ENCODE peak calls at places on chromosomes 16 and 17, in four cellular contexts. One of them, this sample, is unnamed.

GRCh38 chr17:42133461-42134041 is 10.9 kb downstream of the HSPB9 start:
- DNase-seq in A549: no peak
- DNase-seq in HepG2: no peak
- DNase-seq in K562: no peak
- DNase-seq in this sample: no peak

GRCh38 chr16:50458694-50459271 is 89.4 kb upstream of the NKD1 start:
- DNase-seq in A549: no peak
- DNase-seq in HepG2: no peak
- DNase-seq in K562: no peak
- DNase-seq in this sample: no peak

GRCh38 chr17:81092518-81093095 is 57.7 kb downstream of the BAIAP2 start:
- DNase-seq in A549: no peak
- DNase-seq in HepG2: no peak
- DNase-seq in K562: peak; percentile 50
- DNase-seq in this sample: no peak

GRCh38 chr17:43995150-43995471 is 9.3 kb upstream of the NAGS start:
- DNase-seq in A549: no peak
- DNase-seq in HepG2: no peak
- DNase-seq in K562: no peak
- DNase-seq in this sample: no peak

GRCh38 chr17:74776044-74776962 is at the start of gene NAT9:
- DNase-seq in A549: peak; percentile 99
- DNase-seq in HepG2: peak; percentile 94
- DNase-seq in K562: peak; percentile 100
- DNase-seq in this sample: peak; percentile 98

GRCh38 chr16:50699345-50700159 is 6.1 kb downstream of the NOD2 start:
- DNase-seq in A549: no peak
- DNase-seq in HepG2: peak; percentile 18
- DNase-seq in K562: no peak
- DNase-seq in this sample: no peak

GRCh38 chr16:74297296-74297665 is 667 bp downstream of the PSMD7 start:
- DNase-seq in A549: peak; percentile 61
- DNase-seq in HepG2: peak; percentile 24
- DNase-seq in K562: peak; percentile 63
- DNase-seq in this sample: peak; percentile 36

GRCh38 chr16:17215306-17215705 is 255.5 kb downstream of the XYLT1 start:
- DNase-seq in A549: no peak
- DNase-seq in HepG2: no peak
- DNase-seq in K562: no peak
- DNase-seq in this sample: no peak

GRCh38 chr17:28897769-28898259 is 281 bp upstream of the FLOT2 start:
- DNase-seq in A549: no peak
- DNase-seq in HepG2: no peak
- DNase-seq in K562: no peak
- DNase-seq in this sample: peak; percentile 37

GRCh38 chr17:234163-235047 is 53.0 kb upstream of the DOC2B start:
- DNase-seq in A549: no peak
- DNase-seq in HepG2: no peak
- DNase-seq in K562: no peak
- DNase-seq in this sample: peak; percentile 46

GRCh38 chr17:38663125-38663751 is 11.5 kb downstream of the EPOP start:
- DNase-seq in A549: peak; percentile 94
- DNase-seq in HepG2: peak; percentile 90
- DNase-seq in K562: peak; percentile 74
- DNase-seq in this sample: peak; percentile 55

GRCh38 chr17:65774787-65775186 is 213.3 kb upstream of the AXIN2 start:
- DNase-seq in A549: no peak
- DNase-seq in HepG2: no peak
- DNase-seq in K562: no peak
- DNase-seq in this sample: peak; percentile 72

GRCh38 chr17:43713494-43714162 is 45.0 kb downstream of the SOST start:
- DNase-seq in A549: peak; percentile 76
- DNase-seq in HepG2: no peak
- DNase-seq in K562: no peak
- DNase-seq in this sample: peak; percentile 21

GRCh38 chr16:56943761-56944375 is 11.9 kb downstream of the HERPUD1 start:
- DNase-seq in A549: no peak
- DNase-seq in HepG2: no peak
- DNase-seq in K562: no peak
- DNase-seq in this sample: no peak

GRCh38 chr16:19521471-19522368 is at the start of gene GDE1:
- DNase-seq in A549: peak; percentile 94
- DNase-seq in HepG2: peak; percentile 93
- DNase-seq in K562: peak; percentile 96
- DNase-seq in this sample: peak; percentile 92

GRCh38 chr17:71084219-71084618 is 914.9 kb downstream of the KCNJ2 start:
- DNase-seq in A549: peak; percentile 20
- DNase-seq in HepG2: peak; percentile 26
- DNase-seq in K562: peak; percentile 5
- DNase-seq in this sample: no peak

GRCh38 chr17:65455972-65456343 is 105.5 kb downstream of the AXIN2 start:
- DNase-seq in A549: no peak
- DNase-seq in HepG2: peak; percentile 45
- DNase-seq in K562: no peak
- DNase-seq in this sample: peak; percentile 20

GRCh38 chr16:87317766-87318121 is 552 bp upstream of the C16orf95 start:
- DNase-seq in A549: peak; percentile 60
- DNase-seq in HepG2: peak; percentile 67
- DNase-seq in K562: peak; percentile 76
- DNase-seq in this sample: no peak

GRCh38 chr16:68086860-68087268 is 1.7 kb downstream of the NFATC3 start:
- DNase-seq in A549: no peak
- DNase-seq in HepG2: no peak
- DNase-seq in K562: no peak
- DNase-seq in this sample: no peak

DNA sequence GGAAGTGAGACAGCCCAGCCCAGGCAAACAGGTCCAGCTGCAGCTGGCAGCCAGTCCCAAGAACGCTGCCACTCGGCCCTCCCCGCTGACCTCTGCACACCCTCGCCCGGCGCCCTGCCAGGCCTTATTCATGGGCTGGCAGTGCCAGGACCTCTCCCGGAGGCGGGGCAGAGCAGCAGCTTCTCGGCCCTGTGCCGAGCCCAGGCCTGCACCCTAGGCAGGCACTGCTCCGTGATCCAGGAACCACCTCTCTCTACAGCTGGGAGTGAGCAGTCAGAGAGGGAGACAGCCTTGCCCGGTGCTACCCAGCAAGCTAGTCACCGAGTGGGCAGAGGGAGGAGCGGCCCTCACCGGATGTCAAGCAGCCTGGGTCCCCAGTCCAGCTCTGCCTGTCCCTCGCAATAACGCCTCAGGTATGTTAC is 79.9 kb upstream of the CBX4 start:
- DNase-seq in A549: peak; percentile 81
- DNase-seq in HepG2: no peak
- DNase-seq in K562: no peak
- DNase-seq in this sample: peak; percentile 62
- TF ChIP-seq MYC in A549: no peak
- TF ChIP-seq MYC in HepG2: no peak
- TF ChIP-seq MYC in K562: no peak
- TF ChIP-seq MYC in this sample: no peak

GRCh38 chr16:11270602-11271162 is 1.6 kb upstream of the TNP2 start:
- DNase-seq in A549: no peak
- DNase-seq in HepG2: peak; percentile 69
- DNase-seq in K562: no peak
- DNase-seq in this sample: no peak

GRCh38 chr16:11272484-11272883 is 945 bp downstream of the PRM3 start:
- DNase-seq in A549: no peak
- DNase-seq in HepG2: no peak
- DNase-seq in K562: no peak
- DNase-seq in this sample: no peak

GRCh38 chr16:11272921-11273720 is at the start of gene PRM3:
- DNase-seq in A549: no peak
- DNase-seq in HepG2: no peak
- DNase-seq in K562: no peak
- DNase-seq in this sample: no peak

GRCh38 chr16:11273721-11274324 is 394 bp upstream of the PRM3 start:
- DNase-seq in A549: no peak
- DNase-seq in HepG2: peak; percentile 91
- DNase-seq in K562: no peak
- DNase-seq in this sample: no peak

GRCh38 chr16:11271610-11272009 is 1.8 kb downstream of the PRM3 start:
- DNase-seq in A549: no peak
- DNase-seq in HepG2: no peak
- DNase-seq in K562: no peak
- DNase-seq in this sample: no peak
- TF ChIP-seq JUN in A549: no peak
- TF ChIP-seq JUN in HepG2: no peak
- TF ChIP-seq JUN in K562: no peak
- TF ChIP-seq JUN in this sample: no peak

GRCh38 chr16:78505544-78506371 is 406.3 kb downstream of the WWOX start:
- DNase-seq in A549: no peak
- DNase-seq in HepG2: peak; percentile 80
- DNase-seq in K562: peak; percentile 14
- DNase-seq in this sample: no peak
- TF ChIP-seq MYC in A549: no peak
- TF ChIP-seq MYC in HepG2: peak; percentile 45
- TF ChIP-seq MYC in K562: no peak
- TF ChIP-seq MYC in this sample: no peak

GRCh38 chr17:62965649-62966425 is at the start of gene TANC2:
- DNase-seq in A549: peak; percentile 95
- DNase-seq in HepG2: peak; percentile 27
- DNase-seq in K562: peak; percentile 94
- DNase-seq in this sample: peak; percentile 81
- TF ChIP-seq JUN in A549: peak; percentile 86
- TF ChIP-seq JUN in HepG2: no peak
- TF ChIP-seq JUN in K562: peak; percentile 82
- TF ChIP-seq JUN in this sample: no peak

GRCh38 chr16:30603945-30604315 is 6.3 kb downstream of the ZNF689 start:
- DNase-seq in A549: no peak
- DNase-seq in HepG2: no peak
- DNase-seq in K562: no peak
- DNase-seq in this sample: no peak

GRCh38 chr16:30602595-30603277 is 7.5 kb downstream of the ZNF689 start:
- DNase-seq in A549: no peak
- DNase-seq in HepG2: no peak
- DNase-seq in K562: no peak
- DNase-seq in this sample: no peak

GRCh38 chr16:30600929-30601328 is 9.3 kb downstream of the ZNF689 start:
- DNase-seq in A549: no peak
- DNase-seq in HepG2: no peak
- DNase-seq in K562: no peak
- DNase-seq in this sample: no peak

GRCh38 chr16:30604316-30604947 is 5.8 kb downstream of the ZNF689 start:
- DNase-seq in A549: no peak
- DNase-seq in HepG2: no peak
- DNase-seq in K562: no peak
- DNase-seq in this sample: no peak

DNA sequence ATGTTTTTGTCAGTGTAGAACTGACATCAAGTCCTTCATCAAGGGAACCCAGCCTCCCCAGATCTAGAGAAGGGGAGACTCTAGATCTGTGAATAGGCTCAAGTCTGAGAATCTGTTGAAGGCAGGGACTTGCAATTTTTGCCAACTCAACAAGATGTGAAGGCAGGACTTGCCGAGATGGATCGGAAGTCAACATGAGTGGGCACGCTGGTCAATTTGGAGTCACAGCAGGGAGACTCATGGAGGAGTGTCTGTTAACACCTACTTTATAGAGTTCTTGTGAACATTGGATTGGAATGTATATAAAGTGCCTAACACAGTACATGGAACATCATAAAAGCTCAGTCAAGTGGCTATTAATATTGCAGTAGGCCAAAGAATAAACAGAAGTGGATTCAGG is 10.0 kb downstream of the ZNF689 start:
- DNase-seq in A549: no peak
- DNase-seq in HepG2: no peak
- DNase-seq in K562: no peak
- DNase-seq in this sample: no peak
- TF ChIP-seq MYC in A549: no peak
- TF ChIP-seq MYC in HepG2: no peak
- TF ChIP-seq MYC in K562: no peak
- TF ChIP-seq MYC in this sample: no peak

DNA sequence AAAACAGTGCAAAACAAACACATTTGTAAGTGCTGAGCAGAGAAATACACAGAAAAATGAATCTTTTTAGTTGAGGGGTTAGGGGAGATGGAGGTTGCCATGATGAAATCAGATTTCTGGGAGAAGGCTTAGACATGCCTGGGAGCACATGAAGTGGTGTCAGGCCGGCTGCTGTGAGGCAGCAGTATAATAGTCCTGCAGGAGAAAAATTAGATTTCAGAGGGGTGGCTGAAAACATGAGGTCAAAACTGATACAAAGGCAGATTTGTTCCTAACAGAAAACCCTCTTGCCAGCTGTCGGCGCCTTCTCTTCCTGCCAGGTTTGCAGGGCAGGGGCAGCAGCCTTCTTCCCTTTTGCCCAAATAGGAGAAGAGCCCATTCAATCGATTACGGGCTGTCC is 79.8 kb downstream of the PCTP start:
- DNase-seq in A549: no peak
- DNase-seq in HepG2: no peak
- DNase-seq in K562: no peak
- DNase-seq in this sample: no peak
- TF ChIP-seq JUN in A549: no peak
- TF ChIP-seq JUN in HepG2: no peak
- TF ChIP-seq JUN in K562: no peak
- TF ChIP-seq JUN in this sample: no peak

This sample was measured in endothelial cell of umbilical vein.